ENCODE peak calls at places on chromosomes 6 and 20, in seven cellular contexts. One of them, this sample, is unnamed.
A peak's percentile ranks its signal among the peaks of the same experiment; 100 is the strongest.

GRCh38 chr6:10682319-10682988 is 12.0 kb downstream of the C6orf52 start:
- DNase-seq in activated T-helper 2 cell treated with anti-CD3 and anti-CD28 coated beads, Interferon-gamma antibody, Interleukin-2, Interleukin-4, amounts not matched to agents 10 μg/mL and 5 μg/mL and 100 μg/mL, durations not matched to agents 14 hours and 24 hours and 36 hours: no peak
- DNase-seq in ovary: no peak
- DNase-seq in PC-9: no peak
- DNase-seq in HEK293T: no peak
- DNase-seq in pulmonary artery endothelial cell: no peak
- DNase-seq in Ammon's horn: no peak
- DNase-seq in this sample: no peak

GRCh38 chr6:20211941-20212391 is 303 bp downstream of the MBOAT1 start:
- DNase-seq in Ammon's horn: no peak
- DNase-seq in HEK293T: no peak
- DNase-seq in ovary: no peak
- DNase-seq in activated T-helper 2 cell treated with anti-CD3 and anti-CD28 coated beads, Interferon-gamma antibody, Interleukin-2, Interleukin-4, amounts not matched to agents 10 μg/mL and 5 μg/mL and 100 μg/mL, durations not matched to agents 14 hours and 24 hours and 36 hours: no peak
- DNase-seq in pulmonary artery endothelial cell: no peak
- DNase-seq in PC-9: no peak
- DNase-seq in this sample: no peak

GRCh38 chr20:4546786-4547185 is 174.9 kb upstream of the PRND start:
- DNase-seq in PC-9: no peak
- DNase-seq in pulmonary artery endothelial cell: peak; percentile 10
- DNase-seq in ovary: no peak
- DNase-seq in activated T-helper 2 cell treated with anti-CD3 and anti-CD28 coated beads, Interferon-gamma antibody, Interleukin-2, Interleukin-4, amounts not matched to agents 10 μg/mL and 5 μg/mL and 100 μg/mL, durations not matched to agents 14 hours and 24 hours and 36 hours: no peak
- DNase-seq in HEK293T: no peak
- DNase-seq in Ammon's horn: no peak
- DNase-seq in this sample: no peak

GRCh38 chr6:14818422-14818884 is 427.4 kb upstream of the JARID2 start:
- DNase-seq in Ammon's horn: no peak
- DNase-seq in pulmonary artery endothelial cell: no peak
- DNase-seq in PC-9: no peak
- DNase-seq in ovary: no peak
- DNase-seq in activated T-helper 2 cell treated with anti-CD3 and anti-CD28 coated beads, Interferon-gamma antibody, Interleukin-2, Interleukin-4, amounts not matched to agents 10 μg/mL and 5 μg/mL and 100 μg/mL, durations not matched to agents 14 hours and 24 hours and 36 hours: no peak
- DNase-seq in HEK293T: no peak
- DNase-seq in this sample: no peak

GRCh38 chr20:51457281-51457932 is 85.1 kb downstream of the NFATC2 start:
- DNase-seq in activated T-helper 2 cell treated with anti-CD3 and anti-CD28 coated beads, Interferon-gamma antibody, Interleukin-2, Interleukin-4, amounts not matched to agents 10 μg/mL and 5 μg/mL and 100 μg/mL, durations not matched to agents 14 hours and 24 hours and 36 hours: no peak
- DNase-seq in HEK293T: no peak
- DNase-seq in ovary: peak; percentile 69
- DNase-seq in Ammon's horn: peak; percentile 48
- DNase-seq in pulmonary artery endothelial cell: no peak
- DNase-seq in PC-9: peak; percentile 66
- DNase-seq in this sample: no peak

GRCh38 chr6:33235221-33235634 is 26.9 kb downstream of the RING1 start:
- DNase-seq in Ammon's horn: no peak
- DNase-seq in pulmonary artery endothelial cell: no peak
- DNase-seq in HEK293T: no peak
- DNase-seq in ovary: no peak
- DNase-seq in PC-9: no peak
- DNase-seq in activated T-helper 2 cell treated with anti-CD3 and anti-CD28 coated beads, Interferon-gamma antibody, Interleukin-2, Interleukin-4, amounts not matched to agents 10 μg/mL and 5 μg/mL and 100 μg/mL, durations not matched to agents 14 hours and 24 hours and 36 hours: no peak
- DNase-seq in this sample: no peak

GRCh38 chr20:57947421-57948176 is 237.8 kb upstream of the PMEPA1 start:
- DNase-seq in PC-9: no peak
- DNase-seq in activated T-helper 2 cell treated with anti-CD3 and anti-CD28 coated beads, Interferon-gamma antibody, Interleukin-2, Interleukin-4, amounts not matched to agents 10 μg/mL and 5 μg/mL and 100 μg/mL, durations not matched to agents 14 hours and 24 hours and 36 hours: no peak
- DNase-seq in HEK293T: no peak
- DNase-seq in Ammon's horn: no peak
- DNase-seq in pulmonary artery endothelial cell: no peak
- DNase-seq in ovary: no peak
- DNase-seq in this sample: no peak

GRCh38 chr6:131982740-131983259 is 31.6 kb upstream of the CCN2 start:
- DNase-seq in PC-9: no peak
- DNase-seq in HEK293T: no peak
- DNase-seq in ovary: no peak
- DNase-seq in Ammon's horn: no peak
- DNase-seq in pulmonary artery endothelial cell: no peak
- DNase-seq in activated T-helper 2 cell treated with anti-CD3 and anti-CD28 coated beads, Interferon-gamma antibody, Interleukin-2, Interleukin-4, amounts not matched to agents 10 μg/mL and 5 μg/mL and 100 μg/mL, durations not matched to agents 14 hours and 24 hours and 36 hours: no peak
- DNase-seq in this sample: no peak

GRCh38 chr6:156953478-156954146 is 176.4 kb downstream of the ARID1B start:
- DNase-seq in Ammon's horn: peak; percentile 64
- DNase-seq in pulmonary artery endothelial cell: peak; percentile 60
- DNase-seq in HEK293T: peak; percentile 85
- DNase-seq in activated T-helper 2 cell treated with anti-CD3 and anti-CD28 coated beads, Interferon-gamma antibody, Interleukin-2, Interleukin-4, amounts not matched to agents 10 μg/mL and 5 μg/mL and 100 μg/mL, durations not matched to agents 14 hours and 24 hours and 36 hours: no peak
- DNase-seq in PC-9: peak; percentile 56
- DNase-seq in ovary: no peak
- DNase-seq in this sample: no peak

GRCh38 chr20:43191143-43191542 is 1.4 kb upstream of the PTPRT start:
- DNase-seq in pulmonary artery endothelial cell: no peak
- DNase-seq in Ammon's horn: no peak
- DNase-seq in activated T-helper 2 cell treated with anti-CD3 and anti-CD28 coated beads, Interferon-gamma antibody, Interleukin-2, Interleukin-4, amounts not matched to agents 10 μg/mL and 5 μg/mL and 100 μg/mL, durations not matched to agents 14 hours and 24 hours and 36 hours: no peak
- DNase-seq in ovary: no peak
- DNase-seq in HEK293T: no peak
- DNase-seq in PC-9: no peak
- DNase-seq in this sample: no peak

GRCh38 chr6:143596857-143597256 is 80.9 kb upstream of the PHACTR2 start:
- DNase-seq in PC-9: no peak
- DNase-seq in ovary: peak; percentile 74
- DNase-seq in pulmonary artery endothelial cell: no peak
- DNase-seq in HEK293T: no peak
- DNase-seq in Ammon's horn: no peak
- DNase-seq in activated T-helper 2 cell treated with anti-CD3 and anti-CD28 coated beads, Interferon-gamma antibody, Interleukin-2, Interleukin-4, amounts not matched to agents 10 μg/mL and 5 μg/mL and 100 μg/mL, durations not matched to agents 14 hours and 24 hours and 36 hours: no peak
- DNase-seq in this sample: peak; percentile 78

GRCh38 chr20:3420211-3420707 is 12.8 kb upstream of the DNAAF9 start:
- DNase-seq in PC-9: no peak
- DNase-seq in Ammon's horn: peak; percentile 56
- DNase-seq in pulmonary artery endothelial cell: no peak
- DNase-seq in ovary: no peak
- DNase-seq in activated T-helper 2 cell treated with anti-CD3 and anti-CD28 coated beads, Interferon-gamma antibody, Interleukin-2, Interleukin-4, amounts not matched to agents 10 μg/mL and 5 μg/mL and 100 μg/mL, durations not matched to agents 14 hours and 24 hours and 36 hours: peak; percentile 62
- DNase-seq in HEK293T: no peak
- DNase-seq in this sample: no peak

GRCh38 chr6:35240838-35241801 is 18.4 kb upstream of the ZNF76 start:
- DNase-seq in activated T-helper 2 cell treated with anti-CD3 and anti-CD28 coated beads, Interferon-gamma antibody, Interleukin-2, Interleukin-4, amounts not matched to agents 10 μg/mL and 5 μg/mL and 100 μg/mL, durations not matched to agents 14 hours and 24 hours and 36 hours: peak; percentile 56
- DNase-seq in pulmonary artery endothelial cell: no peak
- DNase-seq in HEK293T: peak; percentile 87
- DNase-seq in Ammon's horn: peak; percentile 77
- DNase-seq in ovary: peak; percentile 82
- DNase-seq in PC-9: peak; percentile 85
- DNase-seq in this sample: no peak